ENCODE peak calls at places on chromosomes 13 and 19, in seven cellular contexts. J is M059J; S is naive B cell; H is fibroblast of mammary gland; O is substantia nigra; E is CD4-positive, alpha-beta T cell; M is GM12865. C is an unnamed sample.

GRCh38 chr13:109243311-109243951 is 543.0 kb downstream of the IRS2 start:
- DNase-seq in J (peak; percentile 93), S (no peak), H (peak; percentile 88), O (no peak), E (no peak), M (no peak), C (no peak)

GRCh38 chr13:70203661-70204229 is 95.5 kb upstream of the KLHL1 start:
- DNase-seq in J (peak; percentile 6), S (no peak), H (peak; percentile 3), O (no peak), E (no peak), M (no peak), C (no peak)

GRCh38 chr19:48683349-48683748 is 10.5 kb upstream of the NTN5 start:
- DNase-seq in J (no peak), S (peak; percentile 20), H (peak; percentile 44), O (peak; percentile 83), E (no peak), M (no peak), C (peak; percentile 32)

GRCh38 chr19:48874309-48875135 is 2.3 kb downstream of the PPP1R15A start:
- DNase-seq in J (peak; percentile 81), S (peak; percentile 22), H (peak; percentile 87), O (peak; percentile 24), E (no peak), M (peak; percentile 57), C (peak; percentile 52)

GRCh38 chr19:50922316-50922853 is 11.2 kb upstream of the KLK4 start:
- DNase-seq in J (peak; percentile 73), S (peak; percentile 68), H (peak; percentile 78), O (peak; percentile 49), E (peak; percentile 62), M (peak; percentile 91), C (peak; percentile 57)

GRCh38 chr19:42601811-42602443 is 7.2 kb upstream of the CEACAM8 start:
- DNase-seq in J (peak; percentile 48), S (no peak), H (peak; percentile 25), O (no peak), E (no peak), M (peak; percentile 25), C (no peak)

GRCh38 chr19:55912916-55913315 is 19.2 kb downstream of the NLRP13 start:
- DNase-seq in J (no peak), S (no peak), H (no peak), O (no peak), E (no peak), M (no peak), C (no peak)

GRCh38 chr19:18987456-18987855 is 45.9 kb downstream of the SUGP2 start:
- DNase-seq in J (no peak), S (no peak), H (no peak), O (no peak), E (no peak), M (no peak), C (no peak)

GRCh38 chr13:72889496-72889895 is 107.6 kb downstream of the PIBF1 start:
- DNase-seq in J (no peak), S (no peak), H (no peak), O (no peak), E (no peak), M (no peak), C (no peak)

GRCh38 chr19:32748948-32749347 is 29.4 kb downstream of the TDRD12 start:
- DNase-seq in J (no peak), S (no peak), H (no peak), O (no peak), E (no peak), M (no peak), C (no peak)

GRCh38 chr13:24217601-24218281 is 57.2 kb downstream of the SPATA13 start:
- DNase-seq in J (peak; percentile 19), S (no peak), H (no peak), O (peak; percentile 40), E (no peak), M (peak; percentile 75), C (no peak)

GRCh38 chr19:40322271-40322610 is 26.0 kb downstream of the C19orf47 start:
- DNase-seq in J (peak; percentile 13), S (no peak), H (peak; percentile 11), O (no peak), E (no peak), M (no peak), C (no peak)

GRCh38 chr19:13024958-13025653 is 29.8 kb downstream of the NFIX start:
- DNase-seq in J (peak; percentile 59), S (no peak), H (no peak), O (no peak), E (no peak), M (no peak), C (no peak)

GRCh38 chr13:79434578-79434977 is 28.5 kb upstream of the RBM26 start:
- DNase-seq in J (peak; percentile 60), S (no peak), H (peak; percentile 62), O (no peak), E (no peak), M (no peak), C (no peak)

GRCh38 chr13:84126671-84127171 is 244.4 kb upstream of the SLITRK1 start:
- DNase-seq in J (peak; percentile 54), S (no peak), H (no peak), O (no peak), E (no peak), M (peak; percentile 60), C (no peak)

GRCh38 chr19:54209748-54210494 is 9.3 kb downstream of the RPS9 start:
- DNase-seq in J (peak; percentile 99), S (no peak), H (peak; percentile 99), O (peak; percentile 79), E (no peak), M (no peak), C (no peak)

GRCh38 chr13:93765056-93765455 is 538.4 kb downstream of the GPC6 start:
- DNase-seq in J (no peak), S (no peak), H (no peak), O (no peak), E (no peak), M (no peak), C (no peak)

GRCh38 chr19:31118292-31118925 is 230.8 kb downstream of the TSHZ3 start:
- DNase-seq in J (no peak), S (no peak), H (no peak), O (peak; percentile 36), E (no peak), M (no peak), C (no peak)

GRCh38 chr13:47215741-47216140 is 318.9 kb upstream of the HTR2A start:
- DNase-seq in J (peak; percentile 92), S (no peak), H (peak; percentile 94), O (no peak), E (no peak), M (no peak), C (no peak)

GRCh38 chr13:90592943-90593342 is 754.5 kb upstream of the MIR17HG start:
- DNase-seq in J (no peak), S (no peak), H (no peak), O (no peak), E (no peak), M (no peak), C (no peak)

GRCh38 chr13:108895220-108895704 is 265.9 kb downstream of the MYO16 start:
- DNase-seq in J (peak; percentile 43), S (no peak), H (peak; percentile 71), O (no peak), E (no peak), M (peak; percentile 47), C (no peak)

GRCh38 chr19:46610851-46611770 is 10.0 kb downstream of the CALM3 start:
- DNase-seq in J (peak; percentile 80), S (peak; percentile 29), H (peak; percentile 51), O (no peak), E (no peak), M (peak; percentile 60), C (no peak)

GRCh38 chr13:28563609-28564008 is 68.7 kb upstream of the FLT1 start:
- DNase-seq in J (no peak), S (no peak), H (no peak), O (no peak), E (no peak), M (no peak), C (no peak)

C was measured in effector CD8-positive, alpha-beta T cell.